ENCODE peak calls at places on chromosomes 5 and 9, in six cellular contexts. One of them, this sample, is unnamed.

GRCh38 chr5:145587308-145588071 is 247.7 kb downstream of the PRELID2 start:
- DNase-seq in head of caudate nucleus: no peak
- DNase-seq in anterior cingulate cortex: no peak
- DNase-seq in substantia nigra: no peak
- DNase-seq in germinal center: no peak
- DNase-seq in Ammon's horn: no peak
- DNase-seq in this sample: no peak

GRCh38 chr5:53991942-53992341 is 318.4 kb downstream of the ARL15 start:
- DNase-seq in head of caudate nucleus: no peak
- DNase-seq in anterior cingulate cortex: no peak
- DNase-seq in substantia nigra: no peak
- DNase-seq in germinal center: no peak
- DNase-seq in Ammon's horn: no peak
- DNase-seq in this sample: no peak

GRCh38 chr5:80961376-80962281 is 1.5 kb downstream of the RASGRF2 start:
- DNase-seq in head of caudate nucleus: no peak
- DNase-seq in anterior cingulate cortex: no peak
- DNase-seq in substantia nigra: no peak
- DNase-seq in germinal center: no peak
- DNase-seq in Ammon's horn: peak; percentile 56
- DNase-seq in this sample: no peak

GRCh38 chr5:16673241-16673998 is 56.6 kb upstream of the RETREG1 start:
- DNase-seq in head of caudate nucleus: peak; percentile 39
- DNase-seq in anterior cingulate cortex: no peak
- DNase-seq in substantia nigra: no peak
- DNase-seq in germinal center: no peak
- DNase-seq in Ammon's horn: peak; percentile 69
- DNase-seq in this sample: no peak

GRCh38 chr9:113511856-113512761 is 48.6 kb downstream of the RGS3 start:
- DNase-seq in head of caudate nucleus: no peak
- DNase-seq in anterior cingulate cortex: no peak
- DNase-seq in substantia nigra: no peak
- DNase-seq in germinal center: no peak
- DNase-seq in Ammon's horn: no peak
- DNase-seq in this sample: no peak

GRCh38 chr9:17135578-17135904 is 701 bp downstream of the CNTLN start:
- DNase-seq in head of caudate nucleus: no peak
- DNase-seq in anterior cingulate cortex: no peak
- DNase-seq in substantia nigra: no peak
- DNase-seq in germinal center: no peak
- DNase-seq in Ammon's horn: no peak
- DNase-seq in this sample: no peak

GRCh38 chr9:4742246-4742645 is 1.2 kb upstream of the AK3 start:
- DNase-seq in head of caudate nucleus: no peak
- DNase-seq in anterior cingulate cortex: no peak
- DNase-seq in substantia nigra: no peak
- DNase-seq in germinal center: no peak
- DNase-seq in Ammon's horn: no peak
- DNase-seq in this sample: no peak

GRCh38 chr9:34988218-34989055 is 1.1 kb upstream of the DNAJB5 start:
- DNase-seq in head of caudate nucleus: peak; percentile 77
- DNase-seq in anterior cingulate cortex: no peak
- DNase-seq in substantia nigra: no peak
- DNase-seq in germinal center: peak; percentile 27
- DNase-seq in Ammon's horn: peak; percentile 77
- DNase-seq in this sample: no peak

GRCh38 chr9:96344458-96345180 is 38.9 kb downstream of the SLC35D2 start:
- DNase-seq in head of caudate nucleus: peak; percentile 71
- DNase-seq in anterior cingulate cortex: peak; percentile 23
- DNase-seq in substantia nigra: no peak
- DNase-seq in germinal center: no peak
- DNase-seq in Ammon's horn: peak; percentile 82
- DNase-seq in this sample: no peak

GRCh38 chr5:137203011-137203632 is 296.0 kb downstream of the SPOCK1 start:
- DNase-seq in head of caudate nucleus: no peak
- DNase-seq in anterior cingulate cortex: no peak
- DNase-seq in substantia nigra: no peak
- DNase-seq in germinal center: no peak
- DNase-seq in Ammon's horn: no peak
- DNase-seq in this sample: no peak

GRCh38 chr5:154642499-154643245 is 112.5 kb upstream of the LARP1 start:
- DNase-seq in head of caudate nucleus: peak; percentile 20
- DNase-seq in anterior cingulate cortex: no peak
- DNase-seq in substantia nigra: no peak
- DNase-seq in germinal center: no peak
- DNase-seq in Ammon's horn: no peak
- DNase-seq in this sample: peak; percentile 46

GRCh38 chr5:160213537-160213936 is 15.8 kb upstream of the FABP6 start:
- DNase-seq in head of caudate nucleus: peak; percentile 32
- DNase-seq in anterior cingulate cortex: no peak
- DNase-seq in substantia nigra: no peak
- DNase-seq in germinal center: peak; percentile 23
- DNase-seq in Ammon's horn: peak; percentile 13
- DNase-seq in this sample: peak; percentile 62

GRCh38 chr5:181044093-181044599 is 4.1 kb downstream of the BTNL9 start:
- DNase-seq in head of caudate nucleus: no peak
- DNase-seq in anterior cingulate cortex: no peak
- DNase-seq in substantia nigra: no peak
- DNase-seq in germinal center: no peak
- DNase-seq in Ammon's horn: no peak
- DNase-seq in this sample: no peak